ENCODE peak calls at places on chromosomes 6 and 20, in four cellular contexts. One of them, this sample, is unnamed.

GRCh38 chr6:113859349-113860164 is 2.4 kb downstream of the MARCKS start:
- DNase-seq in H1: no peak
- DNase-seq in T47D: no peak
- DNase-seq in K562: no peak
- DNase-seq in this sample: no peak

GRCh38 chr6:36545767-36546663 is 1.3 kb downstream of the STK38 start:
- DNase-seq in K562: no peak
- DNase-seq in H1: no peak
- DNase-seq in T47D: no peak
- DNase-seq in this sample: no peak

GRCh38 chr6:56497270-56497669 is 145.4 kb downstream of the DST start:
- DNase-seq in K562: no peak
- DNase-seq in T47D: no peak
- DNase-seq in H1: no peak
- DNase-seq in this sample: no peak

GRCh38 chr6:35400901-35401311 is 51.2 kb upstream of the FANCE start:
- DNase-seq in K562: no peak
- DNase-seq in T47D: no peak
- DNase-seq in H1: no peak
- DNase-seq in this sample: peak; percentile 79

GRCh38 chr6:157148391-157149323 is 174.7 kb downstream of the TMEM242 start:
- DNase-seq in T47D: no peak
- DNase-seq in K562: no peak
- DNase-seq in H1: no peak
- DNase-seq in this sample: peak; percentile 75

GRCh38 chr6:50270427-50270826 is 220.7 kb upstream of the DEFB112 start:
- DNase-seq in K562: no peak
- DNase-seq in H1: no peak
- DNase-seq in T47D: no peak
- DNase-seq in this sample: no peak

GRCh38 chr6:4130357-4130987 is 4.9 kb downstream of the ECI2 start:
- DNase-seq in K562: no peak
- DNase-seq in H1: no peak
- DNase-seq in T47D: no peak
- DNase-seq in this sample: no peak

GRCh38 chr6:131694832-131695426 is 6.3 kb downstream of the OR2A4 start:
- DNase-seq in K562: peak; percentile 48
- DNase-seq in H1: peak; percentile 38
- DNase-seq in T47D: peak; percentile 42
- DNase-seq in this sample: peak; percentile 47

GRCh38 chr6:101832371-101832770 is 438.9 kb downstream of the GRIK2 start:
- DNase-seq in H1: no peak
- DNase-seq in K562: no peak
- DNase-seq in T47D: no peak
- DNase-seq in this sample: no peak

GRCh38 chr6:158191769-158192168 is 23.6 kb downstream of the GTF2H5 start:
- DNase-seq in T47D: no peak
- DNase-seq in H1: no peak
- DNase-seq in K562: no peak
- DNase-seq in this sample: no peak

GRCh38 chr6:112571486-112571885 is 224.4 kb downstream of the RFPL4B start:
- DNase-seq in K562: no peak
- DNase-seq in H1: no peak
- DNase-seq in T47D: no peak
- DNase-seq in this sample: no peak

GRCh38 chr6:11918021-11918738 is 93.9 kb upstream of the HIVEP1 start:
- DNase-seq in H1: no peak
- DNase-seq in K562: no peak
- DNase-seq in T47D: no peak
- DNase-seq in this sample: no peak

GRCh38 chr6:46688117-46688965 is 656 bp downstream of the TDRD6 start:
- DNase-seq in T47D: no peak
- DNase-seq in K562: no peak
- DNase-seq in H1: no peak
- DNase-seq in this sample: no peak

GRCh38 chr6:83757021-83757420 is 48.1 kb upstream of the SNAP91 start:
- DNase-seq in K562: no peak
- DNase-seq in T47D: no peak
- DNase-seq in H1: no peak
- DNase-seq in this sample: no peak

GRCh38 chr6:145345094-145345493 is 390.2 kb downstream of the EPM2A start:
- DNase-seq in K562: no peak
- DNase-seq in T47D: no peak
- DNase-seq in H1: no peak
- DNase-seq in this sample: no peak

GRCh38 chr20:44180814-44181213 is 6.2 kb downstream of the JPH2 start:
- DNase-seq in H1: peak; percentile 34
- DNase-seq in T47D: no peak
- DNase-seq in K562: no peak
- DNase-seq in this sample: no peak

GRCh38 chr6:138161434-138162103 is at the start of gene ARFGEF3:
- DNase-seq in K562: peak; percentile 60
- DNase-seq in H1: no peak
- DNase-seq in T47D: peak; percentile 68
- DNase-seq in this sample: no peak

GRCh38 chr6:34630040-34630439 is 66.5 kb downstream of the ILRUN start:
- DNase-seq in H1: no peak
- DNase-seq in T47D: no peak
- DNase-seq in K562: no peak
- DNase-seq in this sample: peak; percentile 56

GRCh38 chr6:100553243-100553642 is 88.5 kb upstream of the SIM1 start:
- DNase-seq in H1: no peak
- DNase-seq in K562: no peak
- DNase-seq in T47D: no peak
- DNase-seq in this sample: no peak

GRCh38 chr6:107314644-107315043 is 144.7 kb downstream of the PDSS2 start:
- DNase-seq in K562: no peak
- DNase-seq in H1: no peak
- DNase-seq in T47D: no peak
- DNase-seq in this sample: no peak

GRCh38 chr6:3428247-3428646 is 28.6 kb downstream of the SLC22A23 start:
- DNase-seq in K562: no peak
- DNase-seq in T47D: no peak
- DNase-seq in H1: no peak
- DNase-seq in this sample: no peak

GRCh38 chr6:157644043-157644810 is 178.8 kb upstream of the SNX9 start:
- DNase-seq in T47D: peak; percentile 51
- DNase-seq in H1: no peak
- DNase-seq in K562: no peak
- DNase-seq in this sample: no peak

GRCh38 chr6:54103485-54103884 is 7.8 kb upstream of the MLIP start:
- DNase-seq in H1: no peak
- DNase-seq in K562: no peak
- DNase-seq in T47D: no peak
- DNase-seq in this sample: no peak

GRCh38 chr20:23125625-23126191 is 39.6 kb upstream of the CD93 start:
- DNase-seq in K562: no peak
- DNase-seq in H1: no peak
- DNase-seq in T47D: no peak
- DNase-seq in this sample: no peak

GRCh38 chr6:131636880-131637792 is at the start of gene ENPP3:
- DNase-seq in K562: peak; percentile 20
- DNase-seq in T47D: no peak
- DNase-seq in H1: no peak
- DNase-seq in this sample: no peak

GRCh38 chr6:158303210-158303731 is 9.0 kb upstream of the TULP4 start:
- DNase-seq in H1: no peak
- DNase-seq in T47D: no peak
- DNase-seq in K562: no peak
- DNase-seq in this sample: no peak

GRCh38 chr20:63295422-63295821 is 2.4 kb downstream of the COL20A1 start:
- DNase-seq in T47D: no peak
- DNase-seq in H1: no peak
- DNase-seq in K562: no peak
- DNase-seq in this sample: no peak

GRCh38 chr6:77124604-77125003 is 338.7 kb downstream of the HTR1B start:
- DNase-seq in H1: no peak
- DNase-seq in K562: no peak
- DNase-seq in T47D: no peak
- DNase-seq in this sample: no peak

GRCh38 chr6:165206798-165207197 is 102.6 kb downstream of the C6orf118 start:
- DNase-seq in T47D: no peak
- DNase-seq in K562: no peak
- DNase-seq in H1: no peak
- DNase-seq in this sample: no peak

GRCh38 chr6:157760589-157761330 is 62.3 kb upstream of the SNX9 start:
- DNase-seq in K562: no peak
- DNase-seq in H1: no peak
- DNase-seq in T47D: no peak
- DNase-seq in this sample: no peak

GRCh38 chr6:104642871-104643270 is 216.8 kb downstream of the HACE1 start:
- DNase-seq in T47D: no peak
- DNase-seq in K562: no peak
- DNase-seq in H1: no peak
- DNase-seq in this sample: no peak

GRCh38 chr6:104640761-104641160 is 219.0 kb downstream of the HACE1 start:
- DNase-seq in K562: no peak
- DNase-seq in T47D: no peak
- DNase-seq in H1: no peak
- DNase-seq in this sample: no peak

GRCh38 chr6:104640141-104640700 is 219.5 kb downstream of the HACE1 start:
- DNase-seq in T47D: no peak
- DNase-seq in H1: no peak
- DNase-seq in K562: no peak
- DNase-seq in this sample: no peak

GRCh38 chr6:104638841-104639290 is 220.9 kb downstream of the HACE1 start:
- DNase-seq in T47D: no peak
- DNase-seq in H1: no peak
- DNase-seq in K562: no peak
- DNase-seq in this sample: no peak

DNA sequence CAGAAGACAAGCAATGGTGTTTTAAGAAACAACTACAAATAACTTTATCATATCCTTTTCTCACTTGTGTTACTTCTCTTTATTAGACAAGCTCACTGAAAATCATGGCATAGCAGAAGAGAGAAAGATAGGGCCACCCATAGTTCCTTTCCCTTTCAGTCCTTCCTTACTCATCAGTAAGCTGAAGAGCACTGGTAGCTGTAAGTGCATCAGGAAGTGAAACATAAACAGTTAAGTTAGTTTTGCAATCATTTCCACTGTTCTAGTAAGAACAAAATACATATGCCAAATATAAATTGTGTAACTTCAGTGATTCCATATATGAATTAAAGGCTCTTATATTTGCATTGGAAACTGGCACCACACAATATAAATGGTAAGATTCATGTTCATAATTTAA is 220.0 kb downstream of the HACE1 start:
- DNase-seq in H1: no peak
- DNase-seq in T47D: no peak
- DNase-seq in K562: no peak
- DNase-seq in this sample: no peak
- TF ChIP-seq JUND in H1: no peak
- TF ChIP-seq JUND in T47D: no peak
- TF ChIP-seq JUND in K562: no peak
- TF ChIP-seq JUND in this sample: no peak

DNA sequence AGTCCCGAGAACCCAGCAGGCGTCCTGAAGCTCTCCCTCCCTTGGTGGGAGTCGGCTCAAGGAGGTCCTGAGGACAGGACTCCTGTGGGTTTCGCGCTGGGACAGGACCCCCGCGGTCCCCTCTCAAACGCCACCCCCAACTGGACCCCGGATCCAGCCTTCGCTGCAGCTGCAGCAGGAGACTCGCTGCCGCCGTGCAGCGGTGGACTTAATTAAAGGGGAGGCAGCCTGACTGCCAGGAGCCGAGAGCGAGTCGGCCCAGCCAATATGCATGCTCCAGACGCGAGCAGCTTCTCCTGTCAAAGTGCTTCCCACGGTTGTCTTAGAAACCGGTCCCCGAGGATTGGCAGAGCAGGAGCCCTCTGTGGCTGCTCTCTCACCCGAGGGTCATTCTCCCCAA is 580.2 kb upstream of the ZNF337 start:
- DNase-seq in T47D: no peak
- DNase-seq in K562: no peak
- DNase-seq in H1: no peak
- DNase-seq in this sample: no peak
- TF ChIP-seq JUND in T47D: no peak
- TF ChIP-seq JUND in K562: no peak
- TF ChIP-seq JUND in H1: no peak
- TF ChIP-seq JUND in this sample: no peak

GRCh38 chr6:135993321-135993720 is 141.8 kb downstream of the PDE7B start:
- DNase-seq in H1: no peak
- DNase-seq in K562: no peak
- DNase-seq in T47D: no peak
- DNase-seq in this sample: no peak
- TF ChIP-seq JUND in H1: no peak
- TF ChIP-seq JUND in K562: no peak
- TF ChIP-seq JUND in T47D: no peak
- TF ChIP-seq JUND in this sample: no peak

GRCh38 chr6:148713896-148714295 is 32.9 kb upstream of the UST start:
- DNase-seq in K562: no peak
- DNase-seq in H1: no peak
- DNase-seq in T47D: no peak
- DNase-seq in this sample: no peak
- TF ChIP-seq JUND in K562: no peak
- TF ChIP-seq JUND in H1: no peak
- TF ChIP-seq JUND in T47D: no peak
- TF ChIP-seq JUND in this sample: no peak